ENCODE peak calls at places on chromosome 18, in nine cellular contexts. E, T, Z, B, K, F, W, S and G are unnamed samples.

GRCh38 chr18:3703732-3704176 is 253.8 kb downstream of the TGIF1 start:
- DNase-seq in E (peak; percentile 67), B (peak; percentile 62), F (peak; percentile 77), Z (peak; percentile 73), W (no peak), K (peak; percentile 69), S (peak; percentile 82), T (no peak), G (no peak)

GRCh38 chr18:9631814-9632496 is 17.6 kb upstream of the PPP4R1 start:
- DNase-seq in F (peak; percentile 13), E (peak; percentile 71), T (no peak), S (no peak), Z (peak; percentile 96), B (no peak), W (no peak), K (no peak), G (no peak)

GRCh38 chr18:702957-703659 is 9.3 kb downstream of the ENOSF1 start:
- DNase-seq in W (no peak), B (no peak), S (no peak), K (no peak), Z (peak; percentile 91), T (no peak), F (peak; percentile 21), E (peak; percentile 41), G (no peak)

GRCh38 chr18:51278045-51278649 is 80.7 kb upstream of the MEX3C start:
- DNase-seq in K (no peak), F (peak; percentile 38), W (no peak), Z (no peak), E (no peak), S (peak; percentile 66), T (no peak), B (peak; percentile 74), G (no peak)

GRCh38 chr18:61435064-61435652 is 101.9 kb downstream of the CDH20 start:
- DNase-seq in K (no peak), Z (peak; percentile 10), W (no peak), T (no peak), S (peak; percentile 18), B (peak; percentile 34), F (no peak), E (peak; percentile 16), G (no peak)

GRCh38 chr18:45588284-45588683 is 27.0 kb upstream of the SLC14A2 start:
- DNase-seq in E (peak; percentile 29), Z (peak; percentile 56), B (no peak), F (no peak), W (no peak), T (no peak), S (no peak), K (no peak), G (no peak)

GRCh38 chr18:79945118-79946042 is 6.1 kb downstream of the SLC66A2 start:
- DNase-seq in B (peak; percentile 24), F (no peak), K (peak; percentile 46), S (no peak), T (peak; percentile 68), Z (no peak), W (no peak), E (no peak), G (no peak)

GRCh38 chr18:55998071-55998522 is 410.1 kb upstream of the TCF4 start:
- DNase-seq in B (peak; percentile 41), T (no peak), K (no peak), E (peak; percentile 67), Z (peak; percentile 56), F (no peak), W (no peak), S (no peak), G (no peak)

GRCh38 chr18:3384664-3385189 is 65.2 kb upstream of the TGIF1 start:
- DNase-seq in W (no peak), E (no peak), S (no peak), Z (no peak), F (no peak), T (no peak), B (no peak), K (no peak), G (no peak)

GRCh38 chr18:29378739-29379138 is 1201.8 kb upstream of the CDH2 start:
- DNase-seq in S (no peak), B (no peak), Z (no peak), K (no peak), F (no peak), W (no peak), T (no peak), E (no peak), G (no peak)

GRCh38 chr18:44826418-44827259 is 146.0 kb downstream of the SETBP1 start:
- DNase-seq in W (no peak), T (no peak), B (no peak), E (peak; percentile 92), Z (peak; percentile 83), F (peak; percentile 78), K (peak; percentile 89), S (peak; percentile 60), G (no peak)

GRCh38 chr18:78892201-78892600 is 87.4 kb upstream of the SALL3 start:
- DNase-seq in K (no peak), S (no peak), T (no peak), E (no peak), W (no peak), Z (no peak), B (no peak), F (no peak), G (no peak)

GRCh38 chr18:10872297-10872696 is 277.1 kb downstream of the PIEZO2 start:
- DNase-seq in S (no peak), K (no peak), F (no peak), B (no peak), E (no peak), W (no peak), T (no peak), Z (no peak), G (no peak)

GRCh38 chr18:73087291-73087977 is 219.6 kb upstream of the NETO1 start:
- DNase-seq in E (no peak), W (no peak), B (no peak), Z (no peak), K (no peak), T (no peak), F (no peak), S (no peak), G (no peak)

GRCh38 chr18:616380-616995 is 19.7 kb downstream of the CLUL1 start:
- DNase-seq in W (no peak), Z (peak; percentile 58), T (no peak), F (peak; percentile 19), K (no peak), E (peak; percentile 85), B (no peak), S (peak; percentile 25), G (no peak)

GRCh38 chr18:8801263-8801901 is 96.0 kb downstream of the MTCL1 start:
- DNase-seq in K (no peak), B (no peak), Z (peak; percentile 98), F (no peak), S (no peak), E (peak; percentile 90), T (no peak), W (no peak), G (no peak)

GRCh38 chr18:57776767-57777166 is 26.3 kb downstream of the ATP8B1 start:
- DNase-seq in F (peak; percentile 35), B (no peak), S (no peak), E (no peak), K (no peak), W (no peak), T (no peak), Z (no peak), G (no peak)
- H3K4me1 ChIP-seq in F (peaks cover 28% of the 10 kb centered on the region), B (peaks cover 10% of the 10 kb centered on the region), S (peaks cover 11% of the 10 kb centered on the region), E (peaks cover 33% of the 10 kb centered on the region), K (peaks cover 54% of the 10 kb centered on the region), W (no peaks in the 10 kb centered on the region), T (peaks cover 3% of the 10 kb centered on the region), Z (peaks cover 17% of the 10 kb centered on the region), G (peaks cover 6% of the 10 kb centered on the region)

DNA sequence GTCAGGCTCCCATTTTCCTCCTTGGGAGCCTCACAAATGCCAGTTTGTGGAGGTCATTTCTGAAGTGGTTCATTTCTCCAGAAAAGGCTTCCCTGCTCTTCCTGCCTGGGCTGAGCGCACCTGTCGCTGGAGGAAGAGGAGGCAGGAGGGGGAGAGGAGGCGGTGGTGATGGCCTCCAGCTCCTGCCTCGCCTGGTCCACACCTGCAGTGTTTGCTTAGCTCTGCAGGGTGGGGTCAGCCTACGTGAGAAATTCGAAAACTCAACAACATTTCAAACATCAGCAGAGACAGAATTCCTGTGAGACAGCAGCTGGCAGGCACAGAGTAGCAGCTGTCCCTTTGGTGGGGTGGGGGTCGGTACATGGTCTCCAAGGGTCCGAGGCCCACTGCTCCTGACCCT is 7.9 kb downstream of the IMPA2 start:
- DNase-seq in B (no peak), F (no peak), K (peak; percentile 20), W (no peak), S (no peak), T (peak; percentile 64), E (no peak), Z (no peak), G (no peak)
- H3K4me1 ChIP-seq in B (peaks cover 14% of the 10 kb centered on the region), F (no peaks in the 10 kb centered on the region), K (peaks cover 5% of the 10 kb centered on the region), W (no peaks in the 10 kb centered on the region), S (no peaks in the 10 kb centered on the region), T (no peaks in the 10 kb centered on the region), E (peaks cover 19% of the 10 kb centered on the region), Z (peaks cover 2% of the 10 kb centered on the region), G (no peaks in the 10 kb centered on the region)

GRCh38 chr18:58581265-58581664 is 47.6 kb downstream of the ALPK2 start:
- DNase-seq in K (no peak), Z (peak; percentile 92), B (peak; percentile 48), F (no peak), E (peak; percentile 91), T (no peak), S (no peak), W (no peak), G (no peak)

GRCh38 chr18:58579561-58580047 is 49.3 kb downstream of the ALPK2 start:
- DNase-seq in W (no peak), F (no peak), T (no peak), E (peak; percentile 88), Z (peak; percentile 91), S (no peak), K (no peak), B (no peak), G (no peak)

GRCh38 chr18:58580623-58581022 is 48.3 kb downstream of the ALPK2 start:
- DNase-seq in Z (peak; percentile 60), W (no peak), K (no peak), F (no peak), E (peak; percentile 74), S (no peak), B (peak; percentile 55), T (no peak), G (no peak)

GRCh38 chr18:58578835-58579560 is 49.9 kb downstream of the ALPK2 start:
- DNase-seq in T (no peak), E (peak; percentile 83), B (no peak), Z (peak; percentile 88), W (no peak), K (no peak), S (no peak), F (no peak), G (no peak)

GRCh38 chr18:58580078-58580477 is 48.8 kb downstream of the ALPK2 start:
- DNase-seq in F (no peak), W (no peak), S (no peak), E (peak; percentile 67), K (no peak), B (no peak), Z (peak; percentile 43), T (no peak), G (no peak)
- H3K4me1 ChIP-seq in F (no peaks in the 10 kb centered on the region), W (no peaks in the 10 kb centered on the region), S (no peaks in the 10 kb centered on the region), E (peaks cover 36% of the 10 kb centered on the region), K (no peaks in the 10 kb centered on the region), B (peaks cover 21% of the 10 kb centered on the region), Z (peaks cover 28% of the 10 kb centered on the region), T (no peaks in the 10 kb centered on the region), G (peaks cover 11% of the 10 kb centered on the region)

DNA sequence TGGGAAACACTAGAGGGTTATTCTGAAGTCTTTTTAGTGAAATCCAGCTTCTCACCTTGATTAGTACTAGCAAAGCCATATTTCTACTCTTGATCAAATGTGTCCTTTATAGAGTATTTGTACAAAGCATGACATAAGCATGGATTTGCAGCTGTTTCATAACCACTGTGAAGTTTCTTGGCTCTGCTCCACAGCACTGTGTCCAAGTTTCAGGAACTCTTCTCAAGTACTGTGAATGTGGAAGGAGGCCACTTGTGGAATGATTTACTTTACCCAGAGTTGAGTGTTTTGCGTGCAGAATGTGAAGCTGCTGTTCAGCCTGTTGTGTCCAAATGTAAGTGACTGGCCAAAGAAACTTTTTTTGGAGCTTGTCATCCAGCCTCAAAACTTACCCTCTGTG is 16.2 kb upstream of the MAPRE2 start:
- DNase-seq in T (no peak), Z (peak; percentile 89), W (no peak), K (peak; percentile 90), S (no peak), B (no peak), E (peak; percentile 91), F (peak; percentile 91), G (no peak)
- H3K4me1 ChIP-seq in T (peaks cover 4% of the 10 kb centered on the region), Z (peaks cover 11% of the 10 kb centered on the region), W (no peaks in the 10 kb centered on the region), K (peaks cover 12% of the 10 kb centered on the region), S (no peaks in the 10 kb centered on the region), B (no peaks in the 10 kb centered on the region), E (peaks cover 54% of the 10 kb centered on the region), F (peaks cover 25% of the 10 kb centered on the region), G (peaks cover 27% of the 10 kb centered on the region)